ENCODE peak calls at places on chromosomes 3 and 15, in ten cellular contexts. D, J, C, K, A, Y, F, W, P and Z are unnamed samples. For H3K4me1 and H3K36me3, the result is how much of the 10 kb centered on the place peaks cover.

GRCh38 chr15:67176195-67176971 is 78.1 kb downstream of the AAGAB start:
- DNase-seq in D (peak), J (no peak), C (no peak), K (no peak), A (no peak), Y (no peak), F (peak), W (no peak), P (peak), Z (peak)

GRCh38 chr3:37338500-37338899 is 164.1 kb upstream of the LRRFIP2 start:
- DNase-seq in D (no peak), J (no peak), C (no peak), K (no peak), A (no peak), Y (no peak), F (no peak), W (no peak), P (no peak), Z (no peak)

GRCh38 chr15:82680200-82681102 is 29.2 kb downstream of the AP3B2 start:
- DNase-seq in D (no peak), J (peak), C (peak), K (peak), A (peak), Y (no peak), F (peak), W (peak), P (peak), Z (no peak)

GRCh38 chr3:71690222-71690821 is 34.9 kb downstream of the EIF4E3 start:
- DNase-seq in D (no peak), J (no peak), C (peak), K (no peak), A (peak), Y (peak), F (no peak), W (peak), P (no peak), Z (no peak)

GRCh38 chr3:143168518-143169192 is 49.1 kb downstream of the CHST2 start:
- DNase-seq in D (no peak), J (no peak), C (no peak), K (no peak), A (no peak), Y (no peak), F (no peak), W (no peak), P (no peak), Z (no peak)

GRCh38 chr3:23331141-23331935 is 128.2 kb downstream of the UBE2E2 start:
- DNase-seq in D (no peak), J (no peak), C (no peak), K (no peak), A (no peak), Y (no peak), F (no peak), W (no peak), P (no peak), Z (no peak)

GRCh38 chr3:139601191-139601961 is 61.8 kb upstream of the RBP1 start:
- DNase-seq in D (no peak), J (no peak), C (no peak), K (no peak), A (no peak), Y (no peak), F (no peak), W (no peak), P (no peak), Z (no peak)

GRCh38 chr3:158711886-158712285 is 20.4 kb downstream of the RARRES1 start:
- DNase-seq in D (no peak), J (no peak), C (no peak), K (no peak), A (no peak), Y (no peak), F (no peak), W (no peak), P (no peak), Z (no peak)

GRCh38 chr3:133834621-133835417 is 29.2 kb downstream of the SRPRB start:
- DNase-seq in D (no peak), J (no peak), C (no peak), K (no peak), A (no peak), Y (no peak), F (no peak), W (no peak), P (peak), Z (no peak)

GRCh38 chr3:120349819-120350125 is 618 bp upstream of the LRRC58 start:
- DNase-seq in D (no peak), J (no peak), C (no peak), K (no peak), A (no peak), Y (no peak), F (no peak), W (no peak), P (no peak), Z (no peak)

GRCh38 chr3:190238871-190239270 is 83.4 kb downstream of the CLDN1 start:
- DNase-seq in D (no peak), J (no peak), C (no peak), K (no peak), A (no peak), Y (no peak), F (no peak), W (no peak), P (peak), Z (no peak)

GRCh38 chr3:190242147-190242546 is 80.1 kb downstream of the CLDN1 start:
- DNase-seq in D (no peak), J (no peak), C (no peak), K (no peak), A (no peak), Y (no peak), F (no peak), W (no peak), P (no peak), Z (no peak)

DNA sequence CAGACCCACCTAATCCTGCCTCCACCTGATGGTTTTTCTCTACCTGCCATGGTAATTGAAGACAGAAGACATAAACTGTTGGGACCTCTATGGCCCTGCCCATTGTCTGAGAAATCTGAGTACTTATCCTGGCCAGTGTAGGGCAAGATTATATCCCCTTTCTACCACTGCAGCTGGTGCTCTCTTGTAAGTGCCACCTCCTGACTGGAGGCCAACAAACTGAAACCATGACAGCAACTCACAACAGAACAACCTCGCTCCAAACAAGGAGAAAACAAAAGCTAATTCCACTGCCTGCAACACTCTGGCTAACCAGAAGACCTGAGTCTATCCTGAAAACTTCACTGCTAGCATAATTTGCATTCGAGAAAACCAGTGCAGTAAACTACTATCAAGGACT is 82.9 kb downstream of the CLDN1 start:
- DNase-seq in D (no peak), J (no peak), C (no peak), K (no peak), A (no peak), Y (no peak), F (no peak), W (no peak), P (no peak), Z (no peak)
- H3K4me3 ChIP-seq in D (no peak), J (no peak), C (no peak), K (no peak), A (no peak), Y (no peak), F (no peak), W (no peak), P (peak), Z (no peak)

GRCh38 chr3:30550246-30550645 is 56.2 kb upstream of the TGFBR2 start:
- DNase-seq in D (no peak), J (no peak), C (no peak), K (no peak), A (no peak), Y (no peak), F (no peak), W (no peak), P (no peak), Z (no peak)
- H3K4me1 ChIP-seq in D (under half), J (under half), C (under half), K (under half), A (under half), Y (under half), F (under half), W (under half), P (under half), Z (under half)

DNA sequence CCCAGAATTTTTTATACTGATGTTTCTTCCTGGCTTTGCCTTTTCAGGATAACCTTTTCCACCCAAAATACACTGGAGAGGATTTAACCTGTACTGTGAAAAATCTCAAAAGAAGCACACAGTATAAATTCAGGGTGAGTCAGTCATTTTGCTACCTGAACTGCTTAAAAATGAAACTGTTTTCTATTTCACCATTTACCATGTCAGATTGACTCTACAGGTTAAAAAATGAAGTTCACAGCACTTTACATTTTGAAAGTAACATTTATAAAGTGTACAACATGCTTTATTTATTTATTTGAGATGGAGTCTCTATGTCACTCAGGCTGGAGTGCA is 115.2 kb downstream of the GHSR start:
- DNase-seq in D (no peak), J (no peak), C (no peak), K (no peak), A (no peak), Y (no peak), F (no peak), W (no peak), P (no peak), Z (no peak)
- H3K36me3 ChIP-seq in D (half or more), J (under half), C (under half), K (half or more), A (under half), Y (half or more), F (under half), W (under half), P (half or more), Z (half or more)

GRCh38 chr3:31953636-31954035 is 27.4 kb downstream of the OSBPL10 start:
- DNase-seq in D (no peak), J (no peak), C (no peak), K (no peak), A (no peak), Y (no peak), F (no peak), W (no peak), P (no peak), Z (no peak)
- H3K4me3 ChIP-seq in D (no peak), J (no peak), C (no peak), K (no peak), A (no peak), Y (no peak), F (no peak), W (no peak), P (no peak), Z (no peak)